ENCODE peak calls at places on chromosomes 11 and 22, in five cellular contexts. G is NCI-H1417, X is cardiac muscle cell, C is amniotic epithelial cell, K is globus pallidus. B is an unnamed sample.

GRCh38 chr11:14812776-14813175 is 79.3 kb downstream of the CYP2R1 start:
- DNase-seq in G (no peak), X (no peak), C (no peak), K (no peak), B (no peak)

GRCh38 chr11:44632466-44633123 is 67.1 kb downstream of the CD82 start:
- DNase-seq in X (peak; percentile 53), C (peak; percentile 46), G (no peak), K (no peak), B (no peak)

GRCh38 chr11:34492806-34493414 is 20.7 kb downstream of the ELF5 start:
- DNase-seq in G (peak; percentile 80), C (peak; percentile 58), X (peak; percentile 81), K (peak; percentile 62), B (peak; percentile 49)

GRCh38 chr11:120098503-120099054 is 39.3 kb downstream of the TRIM29 start:
- DNase-seq in K (no peak), C (no peak), X (no peak), G (peak; percentile 52), B (no peak)

GRCh38 chr11:26106713-26107112 is 225.2 kb upstream of the ANO3 start:
- DNase-seq in K (no peak), C (no peak), G (no peak), X (no peak), B (no peak)

GRCh38 chr11:130209128-130209932 is 49.7 kb downstream of the ST14 start:
- DNase-seq in C (no peak), X (no peak), K (no peak), G (no peak), B (no peak)

GRCh38 chr22:44393066-44393465 is 80.3 kb upstream of the SHISAL1 start:
- DNase-seq in C (no peak), G (no peak), X (no peak), K (no peak), B (no peak)

GRCh38 chr11:103035656-103036434 is 56.1 kb downstream of the DCUN1D5 start:
- DNase-seq in G (peak; percentile 28), X (peak; percentile 60), K (peak; percentile 49), C (peak; percentile 79), B (peak; percentile 33)

GRCh38 chr11:8011383-8011782 is 24.2 kb downstream of the EIF3F start:
- DNase-seq in K (no peak), C (no peak), X (no peak), G (no peak), B (no peak)

GRCh38 chr11:46977940-46978595 is 41.5 kb downstream of the CSTPP1 start:
- DNase-seq in G (no peak), C (peak; percentile 32), K (no peak), X (no peak), B (no peak)

GRCh38 chr22:41417622-41418390 is 28.8 kb downstream of the TOB2 start:
- DNase-seq in C (no peak), G (no peak), K (peak; percentile 99), X (no peak), B (peak; percentile 98)

B was measured in putamen.